ENCODE peak calls at places on chromosome 16, in nine cellular contexts. J is PC-3, M is GM23338, Q is OCI-LY7, T is hepatocyte, E is SK-N-SH, F is GM23248, Z is HCT116, B is MM.1S. U is an unnamed sample.

GRCh38 chr16:82641336-82641984 is 14.7 kb downstream of the CDH13 start:
- DNase-seq in J (peak), M (no peak), Q (peak), T (no peak), E (no peak), F (peak), Z (no peak), B (peak), U (no peak)

GRCh38 chr16:89193021-89193575 is 7.2 kb downstream of the SLC22A31 start:
- DNase-seq in J (peak), M (peak), Q (peak), T (peak), E (peak), F (peak), Z (peak), B (peak), U (peak)

GRCh38 chr16:82440336-82440735 is 186.4 kb upstream of the CDH13 start:
- DNase-seq in J (no peak), M (peak), Q (no peak), T (no peak), E (no peak), F (no peak), Z (no peak), B (no peak), U (peak)

GRCh38 chr16:35391328-35391727 is 1931.9 kb downstream of the TP53TG3F start:
- DNase-seq in J (peak), M (peak), Q (peak), T (no peak), E (peak), F (peak), Z (peak), B (peak), U (peak)

GRCh38 chr16:525520-526180 is 1.9 kb upstream of the CAPN15 start:
- DNase-seq in J (peak), M (no peak), Q (no peak), T (peak), E (no peak), F (peak), Z (peak), B (no peak), U (no peak)

GRCh38 chr16:80948886-80949502 is 57.7 kb downstream of the CMC2 start:
- DNase-seq in J (peak), M (peak), Q (peak), T (peak), E (peak), F (peak), Z (peak), B (no peak), U (peak)

GRCh38 chr16:2429771-2430663 is 770 bp downstream of the CCNF start:
- DNase-seq in J (peak), M (peak), Q (peak), T (peak), E (peak), F (peak), Z (no peak), B (peak), U (peak)

GRCh38 chr16:3674513-3675295 is 20.2 kb downstream of the DNASE1 start:
- DNase-seq in J (no peak), M (peak), Q (no peak), T (no peak), E (no peak), F (no peak), Z (no peak), B (no peak), U (peak)

GRCh38 chr16:30567160-30567990 is 4.1 kb downstream of the ZNF688 start:
- DNase-seq in J (peak), M (no peak), Q (no peak), T (no peak), E (no peak), F (no peak), Z (no peak), B (no peak), U (no peak)

GRCh38 chr16:64751906-64752305 is 370.0 kb downstream of the CDH11 start:
- DNase-seq in J (no peak), M (no peak), Q (no peak), T (no peak), E (no peak), F (peak), Z (no peak), B (no peak), U (no peak)

GRCh38 chr16:68379472-68380347 is 68.6 kb downstream of the SMPD3 start:
- DNase-seq in J (no peak), M (no peak), Q (no peak), T (no peak), E (no peak), F (no peak), Z (no peak), B (no peak), U (no peak)

GRCh38 chr16:53080345-53081031 is 25.7 kb downstream of the CHD9 start:
- DNase-seq in J (peak), M (no peak), Q (no peak), T (peak), E (peak), F (peak), Z (no peak), B (no peak), U (no peak)

GRCh38 chr16:11328172-11329079 is 16.8 kb upstream of the RMI2 start:
- DNase-seq in J (peak), M (peak), Q (peak), T (peak), E (no peak), F (peak), Z (peak), B (peak), U (peak)

GRCh38 chr16:56600398-56600999 is 7.9 kb upstream of the MT2A start:
- DNase-seq in J (peak), M (peak), Q (peak), T (peak), E (peak), F (peak), Z (peak), B (peak), U (peak)

GRCh38 chr16:61823326-61823725 is 212.9 kb downstream of the CDH8 start:
- DNase-seq in J (peak), M (no peak), Q (no peak), T (no peak), E (no peak), F (no peak), Z (no peak), B (no peak), U (no peak)

GRCh38 chr16:61814716-61815347 is 221.4 kb downstream of the CDH8 start:
- DNase-seq in J (no peak), M (no peak), Q (no peak), T (no peak), E (peak), F (no peak), Z (no peak), B (no peak), U (no peak)

GRCh38 chr16:61820398-61820797 is 215.8 kb downstream of the CDH8 start:
- DNase-seq in J (peak), M (no peak), Q (no peak), T (no peak), E (no peak), F (no peak), Z (no peak), B (peak), U (no peak)

GRCh38 chr16:61820820-61821219 is 215.4 kb downstream of the CDH8 start:
- DNase-seq in J (peak), M (no peak), Q (no peak), T (no peak), E (no peak), F (no peak), Z (no peak), B (no peak), U (no peak)

GRCh38 chr16:61818850-61819249 is 217.4 kb downstream of the CDH8 start:
- DNase-seq in J (no peak), M (no peak), Q (no peak), T (no peak), E (no peak), F (no peak), Z (no peak), B (no peak), U (no peak)
- H3K4me3 ChIP-seq in J (no peak), M (no peak), Q (no peak), T (no peak), E (no peak), F (no peak), Z (no peak), B (no peak), U (no peak)

DNA sequence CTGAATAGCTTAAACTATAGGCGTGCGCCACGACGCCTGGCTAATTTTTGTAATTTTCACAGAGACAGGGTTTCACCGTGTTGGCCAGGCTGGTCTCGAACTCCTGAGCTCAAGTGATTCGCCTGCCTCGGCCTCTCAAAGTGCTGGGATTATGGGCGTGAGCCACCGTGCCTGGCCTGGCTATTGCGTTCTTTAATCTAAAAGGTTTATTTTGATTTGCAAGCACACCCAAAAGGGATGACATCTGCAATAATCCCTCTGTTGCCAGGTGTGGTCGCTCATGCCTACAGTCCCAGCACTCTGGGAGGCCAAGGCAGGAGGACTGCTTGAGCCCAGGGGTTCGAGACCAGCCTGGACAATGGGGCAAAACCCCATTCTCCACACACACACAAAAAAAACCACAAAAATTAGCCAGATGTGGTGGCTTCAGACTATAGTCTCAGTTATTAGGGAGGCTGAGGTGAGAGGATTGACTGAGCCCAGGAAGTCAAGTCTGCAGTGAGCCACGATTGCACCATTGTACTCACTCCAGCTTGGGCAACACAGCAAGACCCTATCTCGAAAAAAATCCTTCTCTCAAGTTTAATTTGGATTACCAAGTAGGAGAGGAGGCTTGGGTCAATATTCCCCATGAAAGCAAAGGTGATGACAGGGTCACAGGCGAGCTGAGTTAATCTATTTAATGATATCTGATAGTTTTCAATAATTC is 144.1 kb downstream of the PARN start:
- DNase-seq in J (no peak), M (no peak), Q (no peak), T (no peak), E (no peak), F (no peak), Z (no peak), B (no peak), U (no peak)
- H3K4me2 ChIP-seq in J (peak), M (no peak), Q (no peak), T (peak), E (peak), F (peak), Z (peak), B (no peak), U (no peak)

GRCh38 chr16:84511180-84511800 is 6.8 kb upstream of the MEAK7 start:
- DNase-seq in J (peak), M (peak), Q (peak), T (peak), E (peak), F (peak), Z (peak), B (peak), U (peak)
- TF ChIP-seq EZH2phosphoT487 in J (no peak), M (no peak), Q (no peak), T (no peak), E (no peak), F (no peak), Z (no peak), B (no peak), U (no peak)

DNA sequence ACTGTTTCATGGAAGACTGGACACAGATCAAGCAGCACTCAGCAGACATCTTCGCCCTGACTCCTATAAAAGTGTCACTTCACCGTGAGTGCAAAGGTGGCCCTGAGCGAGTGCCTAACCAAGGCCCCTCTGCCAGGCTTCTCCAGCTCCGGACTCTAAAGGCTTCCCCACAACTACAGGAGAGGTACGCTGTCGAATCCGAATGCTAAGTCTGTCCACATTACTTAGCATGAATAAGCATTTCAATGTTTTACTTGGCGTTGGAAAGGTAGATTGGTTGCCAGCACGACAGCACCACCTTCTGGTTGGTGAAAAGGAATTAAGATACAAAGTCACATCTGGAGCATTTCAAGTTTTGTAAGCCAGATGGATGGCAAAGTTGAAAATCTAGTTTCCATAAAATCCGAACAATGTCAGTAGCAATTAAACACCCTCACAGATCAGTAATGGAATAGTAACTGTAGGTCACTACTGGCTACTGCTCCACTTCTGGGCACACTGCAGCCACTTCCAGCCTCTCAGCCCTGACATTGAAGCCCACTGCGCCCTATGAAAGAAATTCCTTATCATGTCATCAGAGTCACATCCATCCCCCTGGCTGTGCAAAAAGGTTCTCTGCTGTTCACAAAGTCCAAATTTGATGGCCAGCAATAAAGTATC is 100.9 kb downstream of the PARN start:
- DNase-seq in J (peak), M (peak), Q (peak), T (peak), E (peak), F (peak), Z (peak), B (peak), U (peak)
- H3K4me3 ChIP-seq in J (no peak), M (peak), Q (no peak), T (no peak), E (no peak), F (peak), Z (no peak), B (no peak), U (no peak)

DNA sequence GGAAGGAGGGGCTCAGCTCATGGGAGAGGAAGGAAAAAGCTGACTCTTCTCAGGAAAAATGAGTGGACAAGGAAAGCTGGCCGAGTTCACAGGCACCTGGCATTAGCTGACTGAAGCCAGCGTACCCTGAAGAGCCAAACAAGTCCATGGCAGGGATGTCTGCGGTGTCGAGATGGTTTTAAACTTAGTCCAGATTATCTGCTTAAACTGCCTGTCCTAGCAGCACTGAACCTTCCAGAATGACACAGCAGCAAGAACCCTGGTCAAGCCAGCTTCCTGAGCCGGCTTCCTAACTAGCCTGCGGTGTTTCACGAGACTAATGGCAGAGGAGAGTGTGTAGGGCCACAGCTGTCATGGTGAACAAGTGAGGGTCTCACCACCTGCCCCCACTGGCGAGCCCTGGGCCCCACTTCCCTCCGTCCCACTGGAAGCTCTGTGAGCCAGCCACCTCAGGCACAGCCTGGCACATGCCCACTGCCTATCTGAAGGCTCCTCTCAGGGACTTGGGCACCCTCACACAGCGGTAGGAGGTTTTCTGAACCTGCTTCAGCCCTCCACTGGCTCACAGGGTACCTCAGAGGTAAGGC is 28.8 kb upstream of the MTSS2 start:
- DNase-seq in J (no peak), M (no peak), Q (no peak), T (no peak), E (no peak), F (no peak), Z (no peak), B (no peak), U (no peak)
- H3K4me2 ChIP-seq in J (peak), M (peak), Q (no peak), T (peak), E (peak), F (peak), Z (peak), B (no peak), U (no peak)

U was measured in neural progenitor cell.